ENCODE peak calls at places on chromosome 21, in seven cellular contexts. C is GM12878, T is GM12891, B is SK-N-SH, D is H1, J is K562, U is HepG2. S is an unnamed sample.

GRCh38 chr21:45347048-45347711 is 57.8 kb upstream of the COL18A1 start:
- DNase-seq in C (no peak), T (no peak), B (peak), D (no peak), J (no peak), U (no peak), S (no peak)

GRCh38 chr21:44436958-44437357 is 18.4 kb upstream of the LRRC3 start:
- DNase-seq in C (no peak), T (no peak), B (no peak), D (no peak), J (no peak), U (no peak), S (no peak)

GRCh38 chr21:40445349-40445921 is 401.5 kb downstream of the DSCAM start:
- DNase-seq in C (no peak), T (no peak), B (peak), D (no peak), J (no peak), U (no peak), S (no peak)

GRCh38 chr21:43696214-43696613 is 22.7 kb upstream of the PDXK start:
- DNase-seq in C (no peak), T (no peak), B (no peak), D (no peak), J (no peak), U (no peak), S (no peak)

GRCh38 chr21:45290948-45291612 is 3.4 kb upstream of the POFUT2 start:
- DNase-seq in C (no peak), T (no peak), B (peak), D (peak), J (no peak), U (no peak), S (no peak)

GRCh38 chr21:17494051-17494450 is 18.8 kb upstream of the CXADR start:
- DNase-seq in C (no peak), T (no peak), B (no peak), D (no peak), J (no peak), U (no peak), S (no peak)

GRCh38 chr21:14545906-14546480 is at the start of gene SAMSN1:
- DNase-seq in C (peak), T (no peak), B (no peak), D (no peak), J (peak), U (no peak), S (no peak)

GRCh38 chr21:33189237-33189636 is 40.5 kb upstream of the IFNAR2 start:
- DNase-seq in C (no peak), T (no peak), B (no peak), D (no peak), J (no peak), U (no peak), S (no peak)

GRCh38 chr21:43667191-43667904 is 8.0 kb downstream of the RRP1B start:
- DNase-seq in C (no peak), T (no peak), B (no peak), D (no peak), J (no peak), U (no peak), S (no peak)

GRCh38 chr21:15992171-15992570 is 262.4 kb downstream of the USP25 start:
- DNase-seq in C (no peak), T (no peak), B (no peak), D (no peak), J (no peak), U (no peak), S (no peak)

GRCh38 chr21:31078796-31079195 is 40.5 kb upstream of the KRTAP19-8 start:
- DNase-seq in C (peak), T (peak), B (no peak), D (no peak), J (no peak), U (no peak), S (no peak)

GRCh38 chr21:45396620-45396995 is 8.4 kb upstream of the COL18A1 start:
- DNase-seq in C (no peak), T (no peak), B (no peak), D (no peak), J (no peak), U (no peak), S (no peak)

GRCh38 chr21:46517361-46517760 is 58.7 kb downstream of the DIP2A start:
- DNase-seq in C (no peak), T (no peak), B (no peak), D (no peak), J (no peak), U (no peak), S (no peak)

GRCh38 chr21:31732891-31733520 is 1.1 kb upstream of the SCAF4 start:
- DNase-seq in C (no peak), T (no peak), B (peak), D (peak), J (peak), U (peak), S (no peak)

GRCh38 chr21:46153259-46154154 is 1.9 kb downstream of the FTCD start:
- DNase-seq in C (no peak), T (peak), B (peak), D (peak), J (peak), U (peak), S (peak)

GRCh38 chr21:46071082-46071481 is 26.8 kb upstream of the COL6A2 start:
- DNase-seq in C (no peak), T (no peak), B (no peak), D (no peak), J (no peak), U (no peak), S (no peak)

GRCh38 chr21:18387994-18388393 is 15.6 kb downstream of the TMPRSS15 start:
- DNase-seq in C (no peak), T (no peak), B (no peak), D (no peak), J (no peak), U (no peak), S (no peak)

GRCh38 chr21:31618696-31619430 is 40.6 kb upstream of the SOD1 start:
- DNase-seq in C (no peak), T (no peak), B (no peak), D (no peak), J (no peak), U (no peak), S (no peak)

GRCh38 chr21:26732442-26733221 is 112.6 kb downstream of the ADAMTS1 start:
- DNase-seq in C (no peak), T (no peak), B (peak), D (peak), J (no peak), U (peak), S (no peak)

GRCh38 chr21:43619856-43620255 is 39.4 kb downstream of the HSF2BP start:
- DNase-seq in C (no peak), T (no peak), B (no peak), D (no peak), J (no peak), U (no peak), S (no peak)

GRCh38 chr21:32320059-32320458 is 21.4 kb downstream of the MRAP start:
- DNase-seq in C (no peak), T (no peak), B (no peak), D (no peak), J (no peak), U (no peak), S (no peak)

GRCh38 chr21:17598437-17598836 is 14.3 kb downstream of the BTG3 start:
- DNase-seq in C (no peak), T (peak), B (no peak), D (no peak), J (no peak), U (no peak), S (peak)

GRCh38 chr21:43782741-43783700 is 6.4 kb upstream of the RRP1 start:
- DNase-seq in C (no peak), T (no peak), B (no peak), D (no peak), J (no peak), U (peak), S (no peak)

GRCh38 chr21:33428669-33429068 is 25.5 kb downstream of the IFNGR2 start:
- DNase-seq in C (no peak), T (no peak), B (no peak), D (no peak), J (no peak), U (no peak), S (no peak)

GRCh38 chr21:32539378-32539777 is 45.9 kb downstream of the TCP10L start:
- DNase-seq in C (no peak), T (no peak), B (no peak), D (no peak), J (no peak), U (no peak), S (no peak)

GRCh38 chr21:44887807-44888580 is 14.5 kb upstream of the PTTG1IP start:
- DNase-seq in C (no peak), T (no peak), B (no peak), D (no peak), J (no peak), U (no peak), S (no peak)

GRCh38 chr21:15534450-15534886 is 195.3 kb upstream of the USP25 start:
- DNase-seq in C (no peak), T (no peak), B (no peak), D (no peak), J (no peak), U (no peak), S (no peak)

GRCh38 chr21:25188639-25189038 is 418.6 kb downstream of the MRPL39 start:
- DNase-seq in C (peak), T (no peak), B (no peak), D (no peak), J (no peak), U (no peak), S (no peak)

GRCh38 chr21:31557421-31557955 is 102.0 kb upstream of the SOD1 start:
- DNase-seq in C (no peak), T (no peak), B (peak), D (peak), J (no peak), U (no peak), S (no peak)

DNA sequence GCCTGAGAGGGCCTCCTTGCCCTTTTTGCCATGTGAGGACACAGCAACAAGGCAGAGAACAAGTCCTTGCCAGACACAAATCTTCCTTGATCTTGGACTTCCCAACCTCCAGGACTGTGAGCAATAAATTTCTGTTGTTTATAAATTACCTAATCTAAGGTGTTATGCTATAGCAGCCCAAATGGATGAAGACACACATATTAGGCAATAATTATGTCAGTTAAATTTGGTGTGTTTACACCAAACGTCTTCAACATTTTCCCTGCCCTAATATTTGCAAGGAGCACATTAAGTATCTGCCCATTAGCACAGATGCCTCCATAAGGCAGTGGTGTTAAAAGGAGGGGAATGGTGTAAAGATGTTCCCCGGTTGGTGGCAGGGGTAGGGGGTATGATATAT is 94.8 kb downstream of the ETS2 start:
- DNase-seq in C (no peak), T (no peak), B (no peak), D (no peak), J (no peak), U (no peak), S (no peak)
- TF ChIP-seq POLR2AphosphoS5 in C (no peak), T (no peak), B (no peak), D (no peak), J (no peak), U (no peak), S (no peak)

GRCh38 chr21:37579356-37579755 is 212.8 kb downstream of the DYRK1A start:
- DNase-seq in C (no peak), T (no peak), B (no peak), D (no peak), J (no peak), U (no peak), S (no peak)

GRCh38 chr21:37575536-37576083 is 209.0 kb downstream of the DYRK1A start:
- DNase-seq in C (no peak), T (no peak), B (no peak), D (no peak), J (no peak), U (no peak), S (no peak)

GRCh38 chr21:37582613-37583012 is 216.0 kb downstream of the DYRK1A start:
- DNase-seq in C (no peak), T (no peak), B (peak), D (no peak), J (peak), U (peak), S (no peak)

GRCh38 chr21:37578471-37579126 is 212.0 kb downstream of the DYRK1A start:
- DNase-seq in C (no peak), T (no peak), B (no peak), D (no peak), J (no peak), U (no peak), S (no peak)

GRCh38 chr21:37580690-37581089 is 214.1 kb downstream of the DYRK1A start:
- DNase-seq in C (no peak), T (no peak), B (no peak), D (no peak), J (no peak), U (no peak), S (no peak)
- TF ChIP-seq TAF1 in C (no peak), T (no peak), B (no peak), D (no peak), J (no peak), U (no peak), S (no peak)

GRCh38 chr21:28758042-28758882 is 234.4 kb downstream of the LTN1 start:
- DNase-seq in C (no peak), T (no peak), B (no peak), D (no peak), J (no peak), U (no peak), S (no peak)
- TF ChIP-seq POLR2AphosphoS5 in C (no peak), T (no peak), B (no peak), D (no peak), J (no peak), U (no peak), S (no peak)

GRCh38 chr21:34807881-34808568 is 139.2 kb downstream of the CLIC6 start:
- DNase-seq in C (no peak), T (no peak), B (no peak), D (no peak), J (no peak), U (no peak), S (no peak)
- TF ChIP-seq TAF1 in C (no peak), T (no peak), B (peak), D (no peak), J (no peak), U (no peak), S (no peak)

GRCh38 chr21:41958886-41959563 is 5.2 kb upstream of the C2CD2 start:
- DNase-seq in C (no peak), T (no peak), B (no peak), D (no peak), J (no peak), U (no peak), S (no peak)
- TF ChIP-seq POLR2AphosphoS5 in C (no peak), T (no peak), B (no peak), D (no peak), J (no peak), U (no peak), S (no peak)

S was measured in GM12892.